ENCODE peak calls at places on chromosomes 6 and 20, in eight cellular contexts. O, C, R, Z, B, J, X and U are unnamed samples.

GRCh38 chr20:26209171-26209941 is 512.7 kb upstream of the ZNF337 start:
- DNase-seq in O (peak), C (no peak), B (no peak), X (peak), J (no peak), R (peak), Z (peak), U (peak)

GRCh38 chr20:62840244-62841197 is 21.1 kb downstream of the TCFL5 start:
- DNase-seq in R (no peak), O (no peak), B (no peak), X (no peak), C (no peak), Z (no peak), J (no peak), U (no peak)

GRCh38 chr20:2093883-2094282 is 7.7 kb upstream of the STK35 start:
- DNase-seq in Z (no peak), X (no peak), O (peak), J (no peak), B (no peak), R (no peak), C (no peak), U (no peak)

GRCh38 chr6:11806561-11807317 is 28.1 kb upstream of the ADTRP start:
- DNase-seq in Z (no peak), C (no peak), B (no peak), J (no peak), X (no peak), R (no peak), O (no peak), U (no peak)

GRCh38 chr6:125647391-125647790 is 102.0 kb upstream of the HEY2 start:
- DNase-seq in O (no peak), C (no peak), X (no peak), R (no peak), Z (no peak), J (no peak), B (no peak), U (no peak)

GRCh38 chr6:97440590-97441176 is 157.7 kb upstream of the MMS22L start:
- DNase-seq in J (peak), O (peak), C (peak), B (peak), X (no peak), Z (peak), R (no peak), U (no peak)

GRCh38 chr6:67133973-67134372 is 1426.9 kb upstream of the EYS start:
- DNase-seq in R (no peak), X (no peak), J (no peak), O (peak), B (no peak), C (no peak), Z (no peak), U (no peak)

GRCh38 chr6:129104131-129104530 is 221.2 kb downstream of the LAMA2 start:
- DNase-seq in B (no peak), O (no peak), Z (peak), C (peak), J (no peak), X (no peak), R (no peak), U (peak)

GRCh38 chr6:154247119-154247814 is 109.3 kb downstream of the IPCEF1 start:
- DNase-seq in Z (no peak), J (no peak), X (peak), O (peak), R (no peak), B (no peak), C (no peak), U (no peak)

GRCh38 chr20:327041-327945 is 1.9 kb downstream of the SOX12 start:
- DNase-seq in O (peak), R (peak), X (peak), Z (peak), C (peak), J (peak), B (peak), U (no peak)

GRCh38 chr6:19771753-19772336 is 65.3 kb upstream of the ID4 start:
- DNase-seq in Z (peak), C (no peak), X (no peak), B (no peak), O (no peak), J (no peak), R (no peak), U (peak)

GRCh38 chr6:169970306-169970988 is 219.0 kb downstream of the ERMARD start:
- DNase-seq in Z (no peak), C (no peak), J (no peak), B (no peak), R (peak), O (no peak), X (no peak), U (no peak)

GRCh38 chr6:118660218-118660569 is 8.8 kb upstream of the CEP85L start:
- DNase-seq in C (no peak), J (no peak), R (no peak), Z (no peak), B (no peak), O (no peak), X (peak), U (no peak)

GRCh38 chr6:18400831-18401446 is 13.8 kb downstream of the RNF144B start:
- DNase-seq in B (no peak), X (no peak), O (no peak), R (no peak), Z (peak), C (peak), J (peak), U (no peak)

GRCh38 chr6:41712651-41713103 is 22.7 kb downstream of the TFEB start:
- DNase-seq in O (no peak), X (no peak), C (peak), J (no peak), R (peak), Z (peak), B (no peak), U (no peak)

GRCh38 chr6:117840541-117840983 is 66.5 kb upstream of the SLC35F1 start:
- DNase-seq in J (peak), X (no peak), B (peak), R (no peak), Z (peak), O (peak), C (peak), U (no peak)

GRCh38 chr6:47581591-47581990 is 104.0 kb downstream of the CD2AP start:
- DNase-seq in X (no peak), B (no peak), C (no peak), J (peak), Z (no peak), O (no peak), R (no peak), U (no peak)

GRCh38 chr6:158869010-158869603 is 49.9 kb upstream of the EZR start:
- DNase-seq in J (peak), R (no peak), Z (no peak), O (peak), B (peak), X (no peak), C (no peak), U (no peak)

GRCh38 chr20:32695089-32695488 is 21.3 kb upstream of the C20orf203 start:
- DNase-seq in B (no peak), J (no peak), O (no peak), Z (no peak), R (no peak), X (no peak), C (no peak), U (no peak)

GRCh38 chr6:160041608-160042007 is 72.7 kb downstream of the IGF2R start:
- DNase-seq in J (no peak), R (peak), Z (peak), B (no peak), C (peak), O (no peak), X (peak), U (peak)

GRCh38 chr20:43926691-43927090 is 12.0 kb downstream of the TOX2 start:
- DNase-seq in X (no peak), B (no peak), O (no peak), C (no peak), R (no peak), J (no peak), Z (no peak), U (no peak)

GRCh38 chr20:16846011-16846410 is 97.9 kb downstream of the OTOR start:
- DNase-seq in Z (peak), J (no peak), O (no peak), X (no peak), R (no peak), C (no peak), B (no peak), U (peak)

GRCh38 chr6:116511424-116512131 is at the start of gene CALHM5:
- DNase-seq in J (no peak), B (peak), R (peak), C (peak), O (peak), X (no peak), Z (peak), U (peak)

GRCh38 chr6:155418017-155418749 is 37.5 kb downstream of the NOX3 start:
- DNase-seq in B (no peak), C (peak), X (peak), O (peak), R (no peak), Z (peak), J (peak), U (peak)

GRCh38 chr6:155245193-155245592 is 18.6 kb upstream of the CLDN20 start:
- DNase-seq in Z (no peak), X (no peak), O (no peak), C (no peak), B (no peak), R (no peak), J (no peak), U (no peak)

GRCh38 chr6:169173532-169174268 is 79.9 kb downstream of the THBS2 start:
- DNase-seq in R (no peak), O (no peak), X (no peak), C (no peak), J (no peak), Z (no peak), B (no peak), U (no peak)

GRCh38 chr20:19890358-19891117 is 126.6 kb upstream of the NAA20 start:
- DNase-seq in O (no peak), B (no peak), J (no peak), X (no peak), Z (no peak), R (no peak), C (no peak), U (no peak)

GRCh38 chr20:34473262-34473883 is 42.8 kb upstream of the DYNLRB1 start:
- DNase-seq in X (peak), C (peak), O (peak), R (peak), J (peak), Z (peak), B (peak), U (peak)

GRCh38 chr6:31738048-31738979 is 1.5 kb upstream of the MSH5 start:
- DNase-seq in Z (peak), R (no peak), C (peak), O (no peak), X (peak), B (no peak), J (peak), U (no peak)

GRCh38 chr6:99282479-99283062 is 66.9 kb downstream of the FAXC start:
- DNase-seq in X (no peak), O (peak), Z (peak), C (peak), B (peak), J (peak), R (no peak), U (no peak)

GRCh38 chr6:54624779-54625178 is 221.8 kb upstream of the FAM83B start:
- DNase-seq in J (no peak), O (no peak), R (no peak), Z (peak), B (no peak), X (no peak), C (peak), U (peak)

GRCh38 chr20:38172344-38172743 is 7.3 kb upstream of the TGM2 start:
- DNase-seq in J (no peak), O (no peak), R (no peak), B (no peak), Z (peak), C (peak), X (no peak), U (no peak)
- TF ChIP-seq CTCF in J (peak), O (no peak), R (no peak), B (peak), Z (peak), C (peak), X (no peak), U (peak)

DNA sequence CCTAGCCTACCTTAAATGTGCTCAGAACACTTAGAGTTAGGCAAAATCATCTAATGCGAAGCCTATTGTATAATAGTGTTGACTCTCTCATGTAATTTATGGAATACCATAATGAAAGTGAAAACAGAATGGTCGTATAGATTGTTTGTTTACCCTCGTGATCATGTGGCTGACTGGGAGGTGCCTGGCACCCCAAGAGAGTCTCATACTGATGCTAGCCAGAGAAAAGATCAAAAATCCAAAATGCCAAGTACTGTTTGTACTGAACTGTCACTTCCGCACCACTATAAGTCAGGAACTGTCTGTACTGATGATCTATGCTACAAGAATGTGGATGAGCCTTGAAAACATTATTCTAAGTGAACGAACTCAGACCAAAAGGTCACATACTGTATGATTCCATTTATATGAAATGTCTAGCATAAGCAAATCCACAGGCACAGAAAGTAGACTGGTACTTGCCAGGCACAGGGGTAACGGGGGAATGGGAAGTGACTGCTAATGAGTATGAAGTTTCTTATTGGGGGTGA is 22.4 kb downstream of the ZMYND8 start:
- DNase-seq in J (no peak), R (no peak), Z (peak), C (peak), X (no peak), O (no peak), B (no peak), U (peak)
- H3K4me3 ChIP-seq in J (no peak), R (peak), Z (peak), C (no peak), X (no peak), O (no peak), B (peak), U (no peak)

GRCh38 chr20:47079047-47079446 is 184.4 kb downstream of the EYA2 start:
- DNase-seq in R (no peak), C (no peak), J (no peak), B (no peak), X (no peak), O (no peak), Z (no peak), U (no peak)
- TF ChIP-seq CTCF in R (no peak), C (no peak), J (no peak), B (no peak), X (no peak), O (no peak), Z (no peak), U (no peak)

GRCh38 chr6:73471686-73472290 is 10.3 kb downstream of the MTO1 start:
- DNase-seq in Z (no peak), C (no peak), O (no peak), R (no peak), J (peak), B (no peak), X (no peak), U (no peak)
- H3K4me3 ChIP-seq in Z (no peak), C (no peak), O (no peak), R (no peak), J (peak), B (no peak), X (no peak), U (no peak)